ENCODE peak calls at places on chromosome 20, in four cellular contexts. P is H1, T is HepG2, S is K562. K is an unnamed sample.

GRCh38 chr20:41927655-41928054 is 309.5 kb upstream of the CHD6 start:
- DNase-seq in P (no peak), T (no peak), S (no peak), K (no peak)

GRCh38 chr20:8602389-8603116 is 466.3 kb upstream of the PLCB4 start:
- DNase-seq in P (no peak), T (no peak), S (no peak), K (peak; percentile 69)

GRCh38 chr20:16599257-16599656 is 26.0 kb upstream of the KIF16B start:
- DNase-seq in P (no peak), T (no peak), S (no peak), K (no peak)

GRCh38 chr20:59808729-59809381 is 124.6 kb downstream of the SYCP2 start:
- DNase-seq in P (peak; percentile 33), T (no peak), S (no peak), K (no peak)

GRCh38 chr20:9878096-9878495 is 39.2 kb upstream of the PAK5 start:
- DNase-seq in P (no peak), T (no peak), S (no peak), K (no peak)

GRCh38 chr20:44219287-44219686 is 8.7 kb upstream of the OSER1 start:
- DNase-seq in P (no peak), T (no peak), S (no peak), K (no peak)

GRCh38 chr20:846894-847278 is 13.4 kb downstream of the FAM110A start:
- DNase-seq in P (no peak), T (no peak), S (no peak), K (no peak)

GRCh38 chr20:4151991-4152695 is 136.8 kb upstream of the RNF24 start:
- DNase-seq in P (no peak), T (no peak), S (no peak), K (peak; percentile 34)

GRCh38 chr20:10453241-10453640 is 18.1 kb downstream of the SLX4IP start:
- DNase-seq in P (no peak), T (no peak), S (no peak), K (peak; percentile 66)

GRCh38 chr20:2314759-2315439 is 19.1 kb downstream of the TGM3 start:
- DNase-seq in P (no peak), T (no peak), S (peak; percentile 91), K (no peak)

GRCh38 chr20:51442602-51443001 is 99.9 kb downstream of the NFATC2 start:
- DNase-seq in P (no peak), T (no peak), S (no peak), K (no peak)

GRCh38 chr20:44734938-44735337 is 10.7 kb upstream of the KCNK15 start:
- DNase-seq in P (no peak), T (no peak), S (no peak), K (no peak)

GRCh38 chr20:24723953-24724352 is 225.1 kb upstream of the CST7 start:
- DNase-seq in P (peak; percentile 36), T (no peak), S (no peak), K (no peak)

GRCh38 chr20:17533396-17533795 is 2.2 kb upstream of the BFSP1 start:
- DNase-seq in P (no peak), T (peak; percentile 71), S (peak; percentile 44), K (no peak)

GRCh38 chr20:33645421-33645820 is 16.7 kb upstream of the C20orf144 start:
- DNase-seq in P (no peak), T (no peak), S (no peak), K (no peak)

GRCh38 chr20:44083220-44083933 is 103.6 kb downstream of the JPH2 start:
- DNase-seq in P (no peak), T (no peak), S (no peak), K (no peak)

DNA sequence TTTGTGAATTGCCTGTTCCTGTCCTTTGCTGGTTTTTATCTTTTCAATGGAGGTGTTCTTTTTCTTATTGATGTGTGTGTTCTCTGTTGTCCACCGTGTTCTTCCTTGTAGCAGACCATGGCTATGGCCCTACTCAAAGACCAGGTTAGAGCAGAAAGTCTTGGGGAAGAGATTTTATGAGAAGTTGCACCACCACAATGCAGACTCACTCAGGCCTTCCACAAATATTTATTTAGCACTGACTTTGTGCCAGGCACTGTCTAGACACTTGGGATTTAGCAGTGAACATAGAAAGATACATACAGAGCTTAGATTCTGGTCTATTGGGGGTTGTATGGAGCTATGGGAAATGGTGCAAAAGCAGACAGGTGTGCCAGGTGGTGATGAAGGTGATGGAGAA is 98.8 kb downstream of the DTD1 start:
- DNase-seq in P (no peak), T (no peak), S (no peak), K (no peak)
- TF ChIP-seq GABPA in P (no peak), T (no peak), S (no peak), K (no peak)

GRCh38 chr20:57402206-57403125 is 11.3 kb downstream of the RBM38 start:
- DNase-seq in P (no peak), T (no peak), S (no peak), K (no peak)

GRCh38 chr20:57401565-57401918 is 10.3 kb downstream of the RBM38 start:
- DNase-seq in P (no peak), T (no peak), S (no peak), K (no peak)

GRCh38 chr20:57399587-57400261 is 8.5 kb downstream of the RBM38 start:
- DNase-seq in P (no peak), T (no peak), S (no peak), K (peak; percentile 71)

GRCh38 chr20:57400262-57400701 is 9.1 kb downstream of the RBM38 start:
- DNase-seq in P (no peak), T (no peak), S (no peak), K (no peak)

DNA sequence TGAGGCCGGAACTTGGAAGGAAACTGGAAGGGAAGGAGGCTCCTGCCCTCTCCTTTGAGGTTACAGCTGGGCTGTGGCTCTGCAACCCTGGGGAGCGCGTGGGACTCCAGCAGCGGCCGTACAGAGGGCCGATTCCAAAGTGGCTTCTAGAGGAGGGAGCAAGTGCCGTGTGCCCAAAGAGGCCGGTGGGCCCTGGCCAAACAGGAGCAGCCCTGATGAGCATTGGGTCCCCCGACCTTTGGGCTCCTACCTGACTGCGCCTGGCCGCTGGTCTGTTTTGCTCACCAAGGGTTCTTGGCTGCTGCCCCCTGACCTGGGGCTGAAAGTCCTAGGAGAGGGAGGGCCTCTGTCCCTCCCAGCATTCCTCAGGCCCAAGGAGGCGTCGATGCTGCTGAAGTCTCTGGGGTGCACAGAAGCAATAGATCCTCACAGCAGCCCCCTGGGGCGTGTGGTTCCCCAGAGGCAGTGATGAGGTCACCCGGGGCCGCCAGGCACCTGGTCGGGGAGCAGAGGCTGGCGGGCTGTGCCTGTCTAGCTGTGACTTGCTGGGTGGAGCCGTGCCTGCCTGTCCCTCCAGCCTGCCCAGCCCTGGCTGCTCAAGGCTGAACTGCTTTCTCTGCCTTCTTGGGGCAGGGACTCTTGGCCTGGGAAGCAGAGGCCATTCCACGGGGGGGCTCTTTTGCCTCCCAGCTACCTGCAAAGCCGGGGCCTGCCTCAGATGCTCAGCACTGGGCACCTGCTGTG is 9.8 kb downstream of the RBM38 start:
- DNase-seq in P (no peak), T (no peak), S (no peak), K (no peak)
- TF ChIP-seq CBX5 in P (no peak), T (no peak), S (no peak), K (no peak)

GRCh38 chr20:63059684-63060056 is 52.9 kb upstream of the BHLHE23 start:
- DNase-seq in P (no peak), T (no peak), S (no peak), K (no peak)

GRCh38 chr20:63060057-63060991 is 53.6 kb upstream of the BHLHE23 start:
- DNase-seq in P (peak; percentile 47), T (no peak), S (no peak), K (no peak)

GRCh38 chr20:63061051-63061531 is 54.3 kb upstream of the BHLHE23 start:
- DNase-seq in P (peak; percentile 39), T (no peak), S (no peak), K (no peak)

GRCh38 chr20:63057133-63058117 is 50.7 kb upstream of the BHLHE23 start:
- DNase-seq in P (no peak), T (no peak), S (no peak), K (no peak)

DNA sequence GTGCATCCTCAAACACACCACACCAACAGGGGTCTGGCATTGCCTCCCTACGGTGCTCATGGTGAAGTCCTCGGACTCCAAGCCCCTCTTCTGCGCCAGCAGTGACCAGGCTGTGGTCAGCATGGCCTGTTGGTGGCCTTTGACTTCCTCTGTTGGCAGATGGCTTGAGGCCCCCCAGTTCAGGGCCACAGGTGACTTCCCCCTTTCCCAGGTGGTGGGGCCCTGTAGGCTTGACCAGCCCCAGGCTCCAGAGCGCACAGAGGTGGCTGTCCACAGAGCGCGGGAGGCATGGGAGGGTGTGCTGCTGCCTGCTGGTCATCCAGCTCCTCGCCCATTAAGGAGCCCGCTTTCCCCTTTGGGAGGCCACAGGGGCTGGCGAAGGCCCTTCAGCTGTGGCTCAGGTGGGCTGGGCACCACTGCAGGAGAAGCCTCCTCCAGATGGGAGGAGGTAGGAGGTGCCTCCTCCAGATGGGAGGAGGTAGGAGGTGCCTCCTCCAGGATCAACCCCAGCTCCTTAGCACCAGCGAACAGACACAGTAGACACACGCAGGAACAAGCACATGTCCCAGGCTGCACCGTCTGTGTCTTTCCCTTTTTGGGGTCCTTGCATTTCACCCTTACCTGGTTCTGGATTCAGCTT is 52.1 kb upstream of the BHLHE23 start:
- DNase-seq in P (peak; percentile 45), T (no peak), S (no peak), K (no peak)
- TF ChIP-seq GABPA in P (no peak), T (no peak), S (no peak), K (no peak)

GRCh38 chr20:5592165-5592564 is 158.0 kb upstream of the SHLD1 start:
- DNase-seq in P (no peak), T (no peak), S (no peak), K (no peak)

GRCh38 chr20:5596401-5597193 is 153.6 kb upstream of the SHLD1 start:
- DNase-seq in P (no peak), T (no peak), S (peak; percentile 12), K (no peak)

GRCh38 chr20:5590899-5591298 is 159.3 kb upstream of the SHLD1 start:
- DNase-seq in P (no peak), T (no peak), S (no peak), K (no peak)

GRCh38 chr20:5592823-5593761 is 157.1 kb upstream of the SHLD1 start:
- DNase-seq in P (no peak), T (no peak), S (no peak), K (no peak)

GRCh38 chr20:5595744-5596143 is 154.5 kb upstream of the SHLD1 start:
- DNase-seq in P (no peak), T (no peak), S (no peak), K (no peak)
- TF ChIP-seq CBX5 in P (no peak), T (no peak), S (no peak), K (no peak)

DNA sequence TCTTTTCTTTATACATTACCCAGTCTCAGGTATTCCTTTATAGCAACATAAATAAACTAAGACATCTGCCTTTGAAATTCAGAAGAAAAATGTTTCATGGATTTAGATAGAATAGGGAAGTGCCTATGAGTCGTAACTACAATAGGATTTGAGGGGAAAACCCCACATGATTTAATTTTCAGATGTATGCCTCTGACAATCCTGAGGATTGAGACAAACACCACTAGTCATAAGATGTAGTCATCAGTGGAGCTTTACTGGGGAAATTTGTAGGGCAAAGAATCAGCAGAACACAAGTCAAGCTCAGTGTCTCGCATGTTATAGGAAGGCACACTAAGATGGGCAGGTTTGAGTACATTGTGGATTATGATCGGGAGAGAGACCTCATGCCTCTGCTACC is 566.4 kb downstream of the BMP2 start:
- DNase-seq in P (no peak), T (no peak), S (no peak), K (no peak)
- TF ChIP-seq GABPA in P (no peak), T (no peak), S (no peak), K (no peak)

GRCh38 chr20:36745234-36745926 is 510 bp downstream of the NDRG3 start:
- DNase-seq in P (no peak), T (peak; percentile 34), S (no peak), K (no peak)
- TF ChIP-seq CBX5 in P (no peak), T (no peak), S (no peak), K (no peak)

K was measured in GM12878.